ENCODE peak calls at places on chromosome 11, in nine cellular contexts. O is ureter, N is nephron progenitor cell, L is HTR-8/SVneo, B is A549, A is iris pigment epithelial cell, M is globus pallidus, H is neuronal stem cell, G is HS-5. W is an unnamed sample.

GRCh38 chr11:111631666-111632039 is 29.4 kb downstream of the SIK2 start:
- DNase-seq in O (no peak), N (no peak), L (no peak), B (no peak), A (peak), M (no peak), H (no peak), G (peak), W (no peak)

GRCh38 chr11:17813391-17814059 is 78.9 kb downstream of the KCNC1 start:
- DNase-seq in O (no peak), N (no peak), L (no peak), B (no peak), A (no peak), M (no peak), H (no peak), G (no peak), W (no peak)

GRCh38 chr11:8732748-8733241 is 50.2 kb downstream of the RPL27A start:
- DNase-seq in O (peak), N (no peak), L (peak), B (no peak), A (peak), M (peak), H (no peak), G (peak), W (peak)

GRCh38 chr11:10505278-10506012 is 35.5 kb downstream of the RNF141 start:
- DNase-seq in O (no peak), N (no peak), L (no peak), B (no peak), A (no peak), M (no peak), H (no peak), G (no peak), W (no peak)

GRCh38 chr11:108912587-108912986 is 247.7 kb downstream of the DDX10 start:
- DNase-seq in O (no peak), N (no peak), L (no peak), B (no peak), A (peak), M (no peak), H (no peak), G (no peak), W (no peak)

GRCh38 chr11:70112017-70112434 is 33.9 kb downstream of the ANO1 start:
- DNase-seq in O (no peak), N (no peak), L (peak), B (no peak), A (no peak), M (no peak), H (no peak), G (no peak), W (no peak)

GRCh38 chr11:48006301-48006992 is 26.1 kb downstream of the PTPRJ start:
- DNase-seq in O (no peak), N (no peak), L (no peak), B (no peak), A (peak), M (no peak), H (no peak), G (peak), W (no peak)

GRCh38 chr11:92838655-92839334 is 130.7 kb upstream of the MTNR1B start:
- DNase-seq in O (no peak), N (peak), L (no peak), B (no peak), A (no peak), M (no peak), H (peak), G (no peak), W (no peak)

GRCh38 chr11:14974723-14975587 is 2.8 kb upstream of the CALCA start:
- DNase-seq in O (peak), N (peak), L (no peak), B (peak), A (peak), M (peak), H (peak), G (no peak), W (peak)

GRCh38 chr11:116864531-116864930 is 27.1 kb upstream of the APOA1 start:
- DNase-seq in O (no peak), N (no peak), L (no peak), B (no peak), A (no peak), M (no peak), H (no peak), G (no peak), W (no peak)

GRCh38 chr11:102223859-102224258 is 93.4 kb upstream of the BIRC3 start:
- DNase-seq in O (no peak), N (no peak), L (no peak), B (no peak), A (peak), M (no peak), H (no peak), G (no peak), W (no peak)

GRCh38 chr11:46180741-46181140 is 59.5 kb upstream of the PHF21A start:
- DNase-seq in O (no peak), N (no peak), L (no peak), B (no peak), A (no peak), M (no peak), H (no peak), G (no peak), W (no peak)

GRCh38 chr11:2268911-2269600 is 1.3 kb downstream of the ASCL2 start:
- DNase-seq in O (peak), N (peak), L (peak), B (no peak), A (peak), M (no peak), H (no peak), G (no peak), W (peak)

GRCh38 chr11:77039491-77040400 is 5.5 kb downstream of the B3GNT6 start:
- DNase-seq in O (no peak), N (peak), L (no peak), B (no peak), A (peak), M (no peak), H (peak), G (no peak), W (peak)

GRCh38 chr11:47514825-47515647 is 37.9 kb downstream of the CELF1 start:
- DNase-seq in O (no peak), N (no peak), L (peak), B (no peak), A (peak), M (peak), H (no peak), G (peak), W (no peak)

GRCh38 chr11:123696183-123696582 is 41.8 kb upstream of the SCN3B start:
- DNase-seq in O (no peak), N (no peak), L (no peak), B (no peak), A (peak), M (no peak), H (no peak), G (no peak), W (no peak)

GRCh38 chr11:43765194-43765593 is 84.7 kb downstream of the HSD17B12 start:
- DNase-seq in O (no peak), N (no peak), L (no peak), B (no peak), A (no peak), M (no peak), H (no peak), G (no peak), W (no peak)

GRCh38 chr11:2775083-2775625 is 75.4 kb upstream of the KCNQ1OT1 start:
- DNase-seq in O (no peak), N (no peak), L (no peak), B (no peak), A (no peak), M (no peak), H (no peak), G (no peak), W (peak)

GRCh38 chr11:111730871-111731591 is 35.2 kb downstream of the PPP2R1B start:
- DNase-seq in O (no peak), N (no peak), L (no peak), B (no peak), A (peak), M (peak), H (no peak), G (no peak), W (peak)

GRCh38 chr11:92123540-92123939 is 101.1 kb upstream of the FAT3 start:
- DNase-seq in O (no peak), N (no peak), L (no peak), B (no peak), A (no peak), M (no peak), H (no peak), G (peak), W (no peak)

GRCh38 chr11:73398721-73399120 is 22.5 kb downstream of the RELT start:
- DNase-seq in O (no peak), N (no peak), L (no peak), B (no peak), A (no peak), M (no peak), H (no peak), G (no peak), W (no peak)

GRCh38 chr11:46238967-46239800 is 38.3 kb upstream of the CREB3L1 start:
- DNase-seq in O (peak), N (peak), L (peak), B (peak), A (peak), M (peak), H (peak), G (no peak), W (peak)

GRCh38 chr11:36288442-36289225 is 590 bp downstream of the COMMD9 start:
- DNase-seq in O (no peak), N (no peak), L (no peak), B (no peak), A (no peak), M (no peak), H (no peak), G (no peak), W (no peak)

GRCh38 chr11:129023968-129024676 is 81.5 kb upstream of the TP53AIP1 start:
- DNase-seq in O (peak), N (peak), L (no peak), B (no peak), A (peak), M (no peak), H (peak), G (no peak), W (peak)

GRCh38 chr11:86698634-86699033 is 26.2 kb upstream of the ME3 start:
- DNase-seq in O (no peak), N (no peak), L (no peak), B (no peak), A (peak), M (no peak), H (no peak), G (no peak), W (no peak)

GRCh38 chr11:69358398-69359080 is 64.6 kb downstream of the MYEOV start:
- DNase-seq in O (peak), N (no peak), L (no peak), B (no peak), A (no peak), M (no peak), H (no peak), G (no peak), W (peak)

GRCh38 chr11:132549001-132549400 is 983.3 kb downstream of the OPCML start:
- DNase-seq in O (no peak), N (no peak), L (no peak), B (no peak), A (no peak), M (no peak), H (no peak), G (no peak), W (no peak)

GRCh38 chr11:6321356-6321755 is 1.1 kb upstream of the CAVIN3 start:
- DNase-seq in O (no peak), N (no peak), L (no peak), B (no peak), A (no peak), M (no peak), H (no peak), G (no peak), W (no peak)

GRCh38 chr11:55648027-55648426 is at the start of gene OR4S2:
- DNase-seq in O (no peak), N (no peak), L (no peak), B (no peak), A (no peak), M (no peak), H (no peak), G (no peak), W (no peak)

GRCh38 chr11:117822031-117822521 is 2.5 kb downstream of the FXYD2 start:
- DNase-seq in O (no peak), N (peak), L (peak), B (no peak), A (peak), M (no peak), H (no peak), G (no peak), W (no peak)

GRCh38 chr11:113073290-113073953 is 112.2 kb downstream of the NCAM1 start:
- DNase-seq in O (no peak), N (no peak), L (no peak), B (no peak), A (no peak), M (no peak), H (no peak), G (no peak), W (no peak)

GRCh38 chr11:44564198-44564597 is 1.3 kb upstream of the CD82 start:
- DNase-seq in O (no peak), N (no peak), L (no peak), B (no peak), A (no peak), M (no peak), H (no peak), G (no peak), W (no peak)

GRCh38 chr11:23554002-23554401 is 693.7 kb upstream of the CCDC179 start:
- DNase-seq in O (no peak), N (no peak), L (no peak), B (no peak), A (no peak), M (no peak), H (no peak), G (no peak), W (no peak)

GRCh38 chr11:65870706-65871681 is 1.6 kb downstream of the EFEMP2 start:
- DNase-seq in O (no peak), N (peak), L (no peak), B (no peak), A (no peak), M (no peak), H (no peak), G (no peak), W (no peak)

W was measured in pancreas.